ENCODE peak calls at places on chromosomes 3 and 15, in four cellular contexts. V is ovary, C is colonic mucosa, E is coronary artery. Q is an unnamed sample.

GRCh38 chr3:128280466-128281455 is 127.5 kb downstream of the EEFSEC start:
- DNase-seq in C (no peak), E (peak), V (no peak), Q (no peak)

GRCh38 chr3:38598791-38599190 is 50.7 kb downstream of the SCN5A start:
- DNase-seq in V (no peak), E (no peak), C (no peak), Q (no peak)

GRCh38 chr3:101381809-101382208 is 61.4 kb upstream of the IMPG2 start:
- DNase-seq in E (no peak), C (no peak), V (no peak), Q (no peak)

GRCh38 chr3:51353566-51354140 is 31.4 kb upstream of the MANF start:
- DNase-seq in C (no peak), E (no peak), V (no peak), Q (no peak)

GRCh38 chr3:25468866-25469319 is 40.8 kb downstream of the RARB start:
- DNase-seq in C (peak), V (peak), E (peak), Q (no peak)

GRCh38 chr15:101020945-101021344 is 101.8 kb downstream of the LRRK1 start:
- DNase-seq in E (peak), C (peak), V (no peak), Q (no peak)

GRCh38 chr3:172846103-172846561 is 95.6 kb downstream of the ECT2 start:
- DNase-seq in E (no peak), C (no peak), V (no peak), Q (no peak)

GRCh38 chr15:101115887-101116680 is 135.8 kb downstream of the CHSY1 start:
- DNase-seq in C (no peak), V (peak), E (no peak), Q (no peak)

GRCh38 chr15:100256096-100256984 is 85.4 kb downstream of the ADAMTS17 start:
- DNase-seq in V (no peak), C (no peak), E (peak), Q (no peak)

GRCh38 chr3:126270145-126270811 is 86.9 kb downstream of the KLF15 start:
- DNase-seq in E (peak), V (peak), C (peak), Q (peak)

GRCh38 chr15:43239732-43240491 is 19.1 kb upstream of the EPB42 start:
- DNase-seq in V (no peak), C (no peak), E (peak), Q (no peak)

GRCh38 chr3:156448300-156448699 is 106.6 kb downstream of the SSR3 start:
- DNase-seq in C (no peak), E (no peak), V (no peak), Q (peak)

GRCh38 chr15:66834863-66835557 is 133.0 kb downstream of the SMAD6 start:
- DNase-seq in V (no peak), C (no peak), E (no peak), Q (no peak)

GRCh38 chr3:178223876-178224275 is 312.4 kb upstream of the KCNMB2 start:
- DNase-seq in E (no peak), C (no peak), V (no peak), Q (no peak)

GRCh38 chr15:58545307-58546065 is 113.7 kb downstream of the LIPC start:
- DNase-seq in C (no peak), V (no peak), E (no peak), Q (no peak)

GRCh38 chr3:144129536-144130214 is 158.1 kb downstream of the DIPK2A start:
- DNase-seq in C (no peak), E (no peak), V (no peak), Q (no peak)

GRCh38 chr15:81937189-81937588 is 108.6 kb downstream of the MEX3B start:
- DNase-seq in E (no peak), V (no peak), C (no peak), Q (no peak)

GRCh38 chr3:136752327-136753111 is at the start of gene STAG1:
- DNase-seq in E (peak), V (peak), C (peak), Q (peak)

GRCh38 chr3:136755192-136755591 is 3.0 kb upstream of the STAG1 start:
- DNase-seq in C (no peak), V (no peak), E (no peak), Q (no peak)

GRCh38 chr3:136751259-136752045 is 726 bp downstream of the STAG1 start:
- DNase-seq in E (peak), C (peak), V (peak), Q (peak)

GRCh38 chr3:136752046-136752326 is 192 bp downstream of the STAG1 start:
- DNase-seq in V (no peak), C (no peak), E (no peak), Q (no peak)

DNA sequence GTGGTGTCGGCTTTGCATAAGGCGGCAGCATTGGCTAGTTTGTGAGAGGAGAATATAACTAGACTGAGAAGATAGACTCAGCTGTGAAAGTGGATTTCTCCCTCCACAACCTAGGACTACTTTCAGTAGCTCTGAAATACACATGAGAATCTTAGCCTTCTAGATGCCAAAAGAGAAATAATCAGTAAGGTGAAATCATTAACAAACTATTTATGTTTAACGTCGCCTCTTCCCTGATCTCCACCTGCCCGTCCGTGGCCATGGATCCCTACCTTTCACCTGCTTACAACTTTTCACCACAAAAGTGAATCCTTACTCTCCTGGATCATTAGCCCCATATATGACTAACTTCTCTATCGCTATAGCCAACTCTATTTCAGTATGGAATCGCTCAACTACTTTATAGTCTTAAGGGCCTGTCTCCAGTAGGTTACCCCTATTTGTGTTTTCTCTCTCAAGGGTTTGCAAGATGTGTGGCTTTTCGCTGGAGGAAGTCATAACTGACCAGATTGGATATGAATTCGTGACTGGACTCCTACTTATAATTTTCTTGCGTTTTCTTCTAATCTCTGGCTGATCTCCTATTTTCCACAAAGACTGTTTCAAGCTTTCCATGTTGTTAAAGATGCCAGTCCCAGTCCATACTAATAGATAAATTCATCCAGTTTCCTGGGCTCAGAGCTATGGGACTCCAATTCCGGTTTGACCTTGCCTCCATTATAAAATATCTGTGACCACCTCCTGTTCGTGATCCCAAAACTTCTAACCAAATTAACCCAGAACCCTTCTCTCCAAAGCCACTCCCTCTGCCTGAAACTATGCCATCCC is 1.1 kb upstream of the STAG1 start:
- DNase-seq in V (no peak), C (peak), E (no peak), Q (no peak)
- TF ChIP-seq CTCF in V (no peak), C (no peak), E (no peak), Q (no peak)

GRCh38 chr15:91853968-91854943 is 748 bp downstream of the SLCO3A1 start:
- DNase-seq in E (peak), V (peak), C (peak), Q (peak)
- TF ChIP-seq CTCF in E (no peak), V (no peak), C (no peak), Q (no peak)

GRCh38 chr3:86416334-86416733 is 574.6 kb downstream of the VGLL3 start:
- DNase-seq in V (no peak), E (no peak), C (no peak), Q (no peak)

DNA sequence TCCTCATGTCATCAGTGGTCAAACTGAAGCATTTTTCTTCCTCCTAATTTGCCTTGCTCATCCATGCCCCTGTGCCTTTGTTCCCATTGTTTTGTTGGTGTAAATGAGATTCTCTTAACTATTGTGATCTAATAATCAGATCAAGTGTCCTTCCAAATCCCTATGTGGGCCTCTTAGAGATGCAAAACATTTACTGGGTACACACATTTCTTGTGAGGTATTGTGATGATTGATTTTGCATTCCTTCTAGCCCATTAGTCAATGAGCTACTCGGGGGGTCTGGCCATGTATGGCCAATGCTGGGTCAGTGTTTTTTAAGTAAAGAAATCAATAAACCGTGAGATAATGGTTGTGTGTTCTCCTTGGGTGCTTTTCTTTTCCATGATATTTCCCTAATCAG is 580.4 kb downstream of the VGLL3 start:
- DNase-seq in V (no peak), C (no peak), E (no peak), Q (no peak)
- TF ChIP-seq CTCF in V (no peak), C (no peak), E (no peak), Q (no peak)

GRCh38 chr3:194485876-194486539 is 794 bp downstream of the ATP13A3 start:
- DNase-seq in V (peak), E (peak), C (peak), Q (peak)
- TF ChIP-seq CTCF in V (no peak), E (no peak), C (no peak), Q (no peak)

DNA sequence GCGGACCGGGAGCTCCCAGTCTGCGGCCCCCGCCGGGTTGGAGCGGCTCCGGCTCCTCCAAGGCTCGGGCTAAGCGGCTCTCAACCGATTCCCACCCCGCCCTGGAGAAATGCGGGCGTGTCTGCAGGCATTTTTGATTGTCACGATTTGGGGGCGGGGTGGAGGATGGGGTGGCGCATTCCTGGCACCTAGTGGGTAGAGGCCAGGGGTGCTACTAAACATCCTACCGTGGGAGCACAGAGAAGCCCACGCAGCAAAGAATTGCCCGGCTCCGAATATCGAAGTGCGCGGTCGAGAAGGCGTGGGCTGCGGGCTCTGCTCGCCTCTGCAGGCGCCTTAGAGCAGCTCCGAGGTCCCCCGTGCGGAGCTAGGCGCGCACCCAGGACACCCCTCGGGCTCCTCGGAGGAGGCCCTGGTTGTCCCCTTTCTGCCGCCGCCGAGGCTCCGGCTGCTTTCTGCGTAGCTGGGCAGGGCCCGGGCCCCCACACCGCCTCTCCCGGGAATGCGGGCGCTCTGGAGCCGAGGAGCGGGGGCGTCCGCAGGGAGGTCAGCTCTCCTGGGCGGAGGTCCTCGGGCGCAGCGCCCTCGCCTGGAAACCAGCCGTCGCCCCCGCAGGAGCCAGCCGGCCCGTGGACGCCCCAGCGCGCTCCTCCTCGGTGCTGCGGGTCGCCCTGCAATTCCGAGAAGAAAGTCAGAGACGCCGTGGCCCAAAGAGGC is 16.5 kb upstream of the LAMP3 start:
- DNase-seq in V (peak), E (no peak), C (peak), Q (peak)
- TF ChIP-seq CTCF in V (no peak), E (no peak), C (no peak), Q (no peak)

GRCh38 chr3:55036883-55037577 is 109.2 kb upstream of the LRTM1 start:
- DNase-seq in V (no peak), C (no peak), E (no peak), Q (no peak)

GRCh38 chr3:55042591-55042990 is 114.7 kb upstream of the LRTM1 start:
- DNase-seq in C (no peak), E (no peak), V (no peak), Q (no peak)
- TF ChIP-seq CTCF in C (no peak), E (no peak), V (no peak), Q (no peak)

GRCh38 chr15:76336254-76337046 is at the start of gene ISL2:
- DNase-seq in E (no peak), V (no peak), C (peak), Q (peak)

GRCh38 chr15:76339302-76340197 is 3.0 kb downstream of the ISL2 start:
- DNase-seq in C (no peak), V (no peak), E (no peak), Q (no peak)

GRCh38 chr15:76337047-76337738 is 620 bp downstream of the ISL2 start:
- DNase-seq in C (no peak), V (no peak), E (no peak), Q (no peak)

GRCh38 chr15:76338555-76339301 is 2.2 kb downstream of the ISL2 start:
- DNase-seq in V (no peak), E (no peak), C (no peak), Q (no peak)

GRCh38 chr15:76337739-76338554 is 1.4 kb downstream of the ISL2 start:
- DNase-seq in E (no peak), C (no peak), V (no peak), Q (no peak)
- TF ChIP-seq CTCF in E (no peak), C (no peak), V (no peak), Q (no peak)